ENCODE peak calls at places on chromosomes 1 and 21, in four cellular contexts. T, Y, N and B are unnamed samples.

GRCh38 chr1:31623365-31623764 is 5.9 kb downstream of the HCRTR1 start:
- ATAC-seq in T (no peak), Y (no peak), N (no peak), B (no peak)

GRCh38 chr1:153478047-153478691 is 17.7 kb upstream of the S100A7 start:
- ATAC-seq in T (no peak), Y (no peak), N (peak), B (no peak)

GRCh38 chr1:165187020-165187628 is 169.4 kb downstream of the LMX1A start:
- ATAC-seq in T (no peak), Y (no peak), N (no peak), B (no peak)

GRCh38 chr1:193216920-193217319 is 30.5 kb upstream of the B3GALT2 start:
- ATAC-seq in T (no peak), Y (peak), N (no peak), B (no peak)

GRCh38 chr1:41629136-41629535 is 144.7 kb upstream of the EDN2 start:
- ATAC-seq in T (no peak), Y (no peak), N (no peak), B (no peak)

GRCh38 chr1:187417524-187417923 is 588.8 kb downstream of the PLA2G4A start:
- ATAC-seq in T (no peak), Y (no peak), N (no peak), B (no peak)

GRCh38 chr1:99919221-99919620 is 50.6 kb upstream of the SLC35A3 start:
- ATAC-seq in T (no peak), Y (no peak), N (no peak), B (peak)

GRCh38 chr1:17250601-17251000 is 1.7 kb downstream of the PADI3 start:
- ATAC-seq in T (peak), Y (no peak), N (no peak), B (no peak)

GRCh38 chr1:160548960-160549664 is 26.1 kb upstream of the SLAMF6 start:
- ATAC-seq in T (no peak), Y (peak), N (no peak), B (no peak)

GRCh38 chr1:221117548-221117951 is 238.3 kb downstream of the HLX start:
- ATAC-seq in T (peak), Y (no peak), N (peak), B (peak)

GRCh38 chr21:46128106-46128982 is 27.0 kb downstream of the FTCD start:
- ATAC-seq in T (no peak), Y (peak), N (peak), B (no peak)

GRCh38 chr1:55233149-55233777 is 18.1 kb upstream of the USP24 start:
- ATAC-seq in T (no peak), Y (no peak), N (peak), B (no peak)

GRCh38 chr1:201554167-201554600 is 15.3 kb downstream of the NAV1 start:
- ATAC-seq in T (no peak), Y (peak), N (no peak), B (peak)

GRCh38 chr1:198155253-198155652 is 1.5 kb upstream of the NEK7 start:
- ATAC-seq in T (no peak), Y (no peak), N (no peak), B (no peak)

GRCh38 chr1:166354411-166354810 is 187.6 kb upstream of the FAM78B start:
- ATAC-seq in T (peak), Y (peak), N (peak), B (no peak)

DNA sequence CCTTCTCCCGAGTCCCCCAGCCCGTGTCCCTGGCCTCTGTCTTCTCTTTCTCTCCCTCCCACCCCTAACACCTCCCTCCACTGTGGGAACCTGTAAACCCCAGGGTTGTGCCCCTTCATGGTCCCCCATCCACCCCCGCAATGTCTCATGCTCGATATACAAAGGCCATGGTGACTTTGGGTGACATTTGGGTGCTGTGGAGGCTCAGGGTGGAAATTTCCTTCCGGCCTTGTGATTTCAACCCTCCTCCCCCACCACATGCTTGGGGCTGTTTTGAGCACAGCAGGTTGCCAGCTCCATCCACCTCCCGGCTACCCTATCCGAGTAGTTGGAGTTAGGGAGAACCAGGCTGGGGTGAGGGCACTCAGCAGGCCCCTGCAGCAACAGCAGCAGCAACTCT is 25.7 kb upstream of the VPS13D start:
- ATAC-seq in T (no peak), Y (no peak), N (no peak), B (no peak)
- H3K27ac ChIP-seq in T (no peak), Y (no peak), N (no peak), B (no peak)

GRCh38 chr1:210062033-210062432 is 124.0 kb downstream of the SYT14 start:
- ATAC-seq in T (no peak), Y (no peak), N (no peak), B (no peak)
- TF ChIP-seq EP300 in T (no peak), Y (no peak), N (no peak), B (no peak)

DNA sequence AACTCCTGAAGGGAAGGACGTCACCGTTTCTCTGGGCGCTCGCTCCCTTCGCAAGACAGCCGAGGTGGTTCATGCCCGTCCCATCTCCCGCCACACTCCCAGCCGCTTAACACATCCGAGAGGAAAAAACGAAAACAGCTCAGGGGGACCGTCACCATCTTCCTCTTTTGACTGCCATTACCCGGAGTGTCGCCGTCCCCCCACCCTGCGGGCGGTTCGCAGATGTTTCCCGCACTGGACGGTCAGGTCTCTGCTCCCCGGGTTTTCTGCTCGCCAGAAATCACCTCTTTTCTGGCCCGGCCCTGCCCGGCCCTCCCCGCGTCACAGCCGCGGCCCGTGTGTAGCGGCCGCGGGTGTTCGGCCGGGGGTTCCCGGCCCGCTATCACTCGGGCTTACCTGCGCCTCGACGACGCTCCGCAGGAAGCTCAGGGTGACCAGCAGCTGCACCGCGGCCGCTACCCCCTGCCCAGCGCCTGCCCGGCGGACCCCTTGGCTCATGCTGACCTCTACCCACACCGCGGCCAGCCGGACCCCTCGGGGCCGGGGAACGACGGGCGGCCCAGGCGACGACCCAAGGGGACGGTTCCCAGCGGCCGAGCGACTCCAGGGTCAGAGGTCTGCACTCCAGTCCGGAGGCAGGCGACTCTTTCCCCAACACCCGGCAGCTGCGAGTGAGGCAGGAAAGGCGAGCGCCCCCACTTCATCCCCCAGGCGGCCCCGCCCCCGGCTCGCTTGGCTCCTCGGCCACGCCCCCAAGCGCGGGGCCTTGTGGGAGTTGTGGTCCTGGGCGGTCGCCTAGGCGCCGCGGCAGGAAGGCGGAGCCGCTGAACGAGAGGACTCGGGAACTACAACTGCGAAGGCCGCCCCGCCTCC is at the start of gene ERO1B:
- ATAC-seq in T (peak), Y (peak), N (peak), B (peak)
- H3K27ac ChIP-seq in T (peak), Y (peak), N (no peak), B (peak)

DNA sequence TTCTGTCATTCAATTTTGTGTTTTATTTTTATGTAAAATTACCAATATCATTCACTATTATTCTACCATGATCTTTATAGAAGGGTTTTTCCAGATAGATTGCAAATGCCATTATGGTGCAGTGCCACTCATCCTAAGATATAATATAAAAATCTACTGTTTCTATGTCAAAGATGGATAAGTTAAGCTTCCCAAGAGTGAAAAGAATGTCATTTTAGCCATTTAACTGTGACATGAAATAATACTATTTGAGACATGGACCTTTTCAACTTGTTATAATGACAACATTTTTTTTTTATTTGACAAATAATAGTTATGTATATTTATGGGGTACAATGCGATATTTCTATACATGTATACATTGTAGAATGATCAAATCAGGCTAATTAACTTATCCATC is 224.3 kb downstream of the RPS6KC1 start:
- ATAC-seq in T (no peak), Y (no peak), N (no peak), B (no peak)
- TF ChIP-seq EP300 in T (no peak), Y (no peak), N (no peak), B (no peak)

GRCh38 chr1:34865573-34865972 is 6.0 kb upstream of the SMIM12 start:
- ATAC-seq in T (no peak), Y (no peak), N (no peak), B (no peak)
- H3K27ac ChIP-seq in T (peak), Y (no peak), N (no peak), B (no peak)

GRCh38 chr1:24743404-24744211 is 1.6 kb upstream of the CLIC4 start:
- ATAC-seq in T (no peak), Y (no peak), N (peak), B (no peak)

GRCh38 chr1:24748191-24749121 is 3.2 kb downstream of the CLIC4 start:
- ATAC-seq in T (no peak), Y (no peak), N (no peak), B (no peak)

GRCh38 chr1:24749257-24749656 is 4.0 kb downstream of the CLIC4 start:
- ATAC-seq in T (no peak), Y (no peak), N (no peak), B (no peak)

GRCh38 chr1:24744911-24745710 is at the start of gene CLIC4:
- ATAC-seq in T (peak), Y (peak), N (peak), B (peak)

DNA sequence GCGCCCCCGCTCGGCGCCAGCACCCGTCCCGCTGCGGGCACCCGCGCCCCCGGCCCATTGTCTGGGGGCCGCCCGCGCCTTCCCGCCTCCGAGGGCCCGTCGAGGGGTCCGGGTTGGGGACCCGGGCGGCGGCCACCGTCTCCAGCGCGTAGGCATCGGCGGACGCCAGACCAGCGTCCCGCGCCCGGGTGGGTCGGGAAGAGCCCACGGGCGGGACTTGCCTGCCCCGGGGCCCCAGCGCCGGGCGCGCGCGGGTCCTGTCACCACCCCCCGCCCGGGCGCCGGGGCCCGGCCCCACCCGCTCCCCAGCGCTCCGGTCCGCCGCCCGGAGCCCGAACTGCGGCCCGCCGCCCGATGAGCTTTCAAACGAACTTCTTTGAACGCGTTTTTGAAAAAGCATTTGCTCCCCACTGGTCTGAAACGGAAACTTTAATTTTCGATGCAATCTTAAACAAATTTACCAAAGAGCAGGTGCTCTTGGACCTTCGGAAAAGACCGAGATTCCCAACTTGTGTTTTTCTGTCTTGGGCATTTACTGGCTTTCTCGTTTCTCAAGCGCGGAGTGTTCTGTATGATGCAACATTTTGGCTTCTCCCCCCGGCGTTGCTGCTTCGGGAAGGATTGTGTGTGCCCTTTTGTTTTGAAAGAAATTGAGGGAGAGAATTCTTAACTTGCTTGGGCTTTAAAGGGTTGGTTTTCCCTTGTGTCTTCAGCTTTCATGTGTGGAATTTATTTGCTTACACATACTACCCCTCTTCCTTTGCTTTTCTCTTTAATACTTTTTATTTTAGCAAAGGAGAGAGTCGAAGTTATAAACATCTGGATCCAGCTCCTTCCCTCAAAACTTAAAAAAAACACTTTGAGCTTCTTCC is 700 bp downstream of the CLIC4 start:
- ATAC-seq in T (peak), Y (peak), N (no peak), B (no peak)
- TF ChIP-seq EP300 in T (no peak), Y (no peak), N (no peak), B (no peak)

GRCh38 chr1:37734629-37735591 is 30.0 kb downstream of the EPHA10 start:
- ATAC-seq in T (no peak), Y (peak), N (no peak), B (no peak)

GRCh38 chr1:37741662-37742061 is 23.3 kb downstream of the EPHA10 start:
- ATAC-seq in T (peak), Y (no peak), N (no peak), B (no peak)

GRCh38 chr1:37741130-37741529 is 23.8 kb downstream of the EPHA10 start:
- ATAC-seq in T (peak), Y (no peak), N (no peak), B (no peak)

DNA sequence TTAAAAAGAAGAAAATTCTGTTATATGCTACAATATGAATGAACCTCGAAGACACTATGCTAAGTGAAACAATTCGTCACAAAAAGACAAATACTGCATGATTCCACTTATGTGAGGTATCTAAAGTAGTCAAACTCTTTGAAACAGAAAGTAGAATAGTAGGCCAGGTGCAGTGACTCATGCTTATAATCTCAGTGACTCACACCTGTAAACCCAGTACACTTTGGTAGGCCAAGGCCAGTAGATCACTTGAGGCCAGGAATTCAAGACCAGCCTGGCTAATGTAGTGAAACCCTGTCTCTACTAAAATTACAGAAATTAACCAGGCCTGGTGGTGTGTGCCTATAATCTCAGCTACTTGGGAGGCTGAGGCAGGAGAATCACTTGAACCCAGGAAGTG is 25.7 kb downstream of the EPHA10 start:
- ATAC-seq in T (no peak), Y (no peak), N (peak), B (no peak)
- H3K27ac ChIP-seq in T (no peak), Y (no peak), N (no peak), B (no peak)

DNA sequence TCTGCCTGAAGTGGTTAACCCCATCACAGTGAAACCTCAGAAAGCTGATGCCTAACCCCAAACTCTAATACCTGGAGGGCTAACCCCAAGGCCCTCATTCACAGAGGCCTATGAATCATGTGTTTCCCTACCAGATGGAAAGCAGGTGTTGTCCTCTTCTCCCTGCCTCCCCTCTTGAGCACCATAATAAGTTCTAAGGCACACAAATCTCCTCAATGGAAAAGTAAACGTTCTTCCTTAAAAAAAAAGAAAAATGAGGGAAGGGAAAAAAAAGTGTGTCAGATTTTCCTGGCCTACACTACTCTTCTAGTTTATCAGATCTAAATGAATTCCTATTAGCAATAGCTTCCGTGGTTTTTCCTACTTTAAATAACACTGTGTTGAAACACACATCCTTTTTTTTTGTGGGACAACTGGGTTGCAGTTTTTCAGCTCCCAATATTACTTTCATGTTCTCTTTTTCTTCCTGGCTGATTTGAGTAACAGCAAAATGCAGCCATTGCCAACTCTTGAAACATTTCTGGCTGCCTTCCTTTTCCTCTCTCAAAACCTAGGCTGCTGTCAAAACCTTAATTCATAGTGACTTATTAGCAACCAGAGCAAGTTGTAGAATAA is 43.2 kb downstream of the SLC44A3 start:
- ATAC-seq in T (no peak), Y (no peak), N (no peak), B (peak)
- TF ChIP-seq EP300 in T (no peak), Y (no peak), N (no peak), B (no peak)